ENCODE peak calls at places on chromosomes 2 and 18, in nine cellular contexts. One of them, this sample, is unnamed.

GRCh38 chr18:2573408-2573807 is 2.1 kb downstream of the NDC80 start:
- DNase-seq in Peyer's patch: no peak
- DNase-seq in right lobe of liver: no peak
- DNase-seq in thoracic aorta: no peak
- DNase-seq in CD4-positive, CD25-positive, alpha-beta regulatory T cell: no peak
- DNase-seq in MM.1S: no peak
- DNase-seq in transverse colon: no peak
- DNase-seq in sigmoid colon: no peak
- DNase-seq in left ventricle myocardium inferior: no peak
- DNase-seq in this sample: no peak

GRCh38 chr2:112140899-112141622 is 2.9 kb downstream of the FBLN7 start:
- DNase-seq in CD4-positive, CD25-positive, alpha-beta regulatory T cell: no peak
- DNase-seq in thoracic aorta: no peak
- DNase-seq in right lobe of liver: no peak
- DNase-seq in left ventricle myocardium inferior: no peak
- DNase-seq in MM.1S: no peak
- DNase-seq in sigmoid colon: no peak
- DNase-seq in transverse colon: no peak
- DNase-seq in Peyer's patch: no peak
- DNase-seq in this sample: no peak

GRCh38 chr2:18545384-18545783 is 15.1 kb downstream of the RDH14 start:
- DNase-seq in MM.1S: no peak
- DNase-seq in sigmoid colon: no peak
- DNase-seq in left ventricle myocardium inferior: no peak
- DNase-seq in transverse colon: no peak
- DNase-seq in thoracic aorta: no peak
- DNase-seq in right lobe of liver: no peak
- DNase-seq in CD4-positive, CD25-positive, alpha-beta regulatory T cell: no peak
- DNase-seq in Peyer's patch: no peak
- DNase-seq in this sample: no peak

GRCh38 chr2:182066439-182067061 is 80.9 kb downstream of the PPP1R1C start:
- DNase-seq in right lobe of liver: no peak
- DNase-seq in thoracic aorta: no peak
- DNase-seq in transverse colon: no peak
- DNase-seq in CD4-positive, CD25-positive, alpha-beta regulatory T cell: no peak
- DNase-seq in left ventricle myocardium inferior: no peak
- DNase-seq in sigmoid colon: no peak
- DNase-seq in Peyer's patch: no peak
- DNase-seq in MM.1S: no peak
- DNase-seq in this sample: peak; percentile 86

GRCh38 chr18:26082475-26082874 is 7.9 kb downstream of the SS18 start:
- DNase-seq in Peyer's patch: no peak
- DNase-seq in transverse colon: no peak
- DNase-seq in right lobe of liver: no peak
- DNase-seq in MM.1S: no peak
- DNase-seq in left ventricle myocardium inferior: no peak
- DNase-seq in CD4-positive, CD25-positive, alpha-beta regulatory T cell: no peak
- DNase-seq in sigmoid colon: no peak
- DNase-seq in thoracic aorta: no peak
- DNase-seq in this sample: no peak

GRCh38 chr2:168767258-168767657 is 35.2 kb upstream of the NOSTRIN start:
- DNase-seq in CD4-positive, CD25-positive, alpha-beta regulatory T cell: no peak
- DNase-seq in thoracic aorta: no peak
- DNase-seq in transverse colon: no peak
- DNase-seq in left ventricle myocardium inferior: no peak
- DNase-seq in right lobe of liver: no peak
- DNase-seq in sigmoid colon: no peak
- DNase-seq in Peyer's patch: no peak
- DNase-seq in MM.1S: no peak
- DNase-seq in this sample: no peak

GRCh38 chr2:17976871-17977746 is 98.6 kb downstream of the KCNS3 start:
- DNase-seq in right lobe of liver: no peak
- DNase-seq in Peyer's patch: no peak
- DNase-seq in thoracic aorta: peak; percentile 26
- DNase-seq in CD4-positive, CD25-positive, alpha-beta regulatory T cell: no peak
- DNase-seq in MM.1S: no peak
- DNase-seq in sigmoid colon: peak; percentile 86
- DNase-seq in transverse colon: peak; percentile 18
- DNase-seq in left ventricle myocardium inferior: peak; percentile 15
- DNase-seq in this sample: no peak

GRCh38 chr2:231300722-231301076 is 94.8 kb upstream of the B3GNT7 start:
- DNase-seq in CD4-positive, CD25-positive, alpha-beta regulatory T cell: no peak
- DNase-seq in transverse colon: no peak
- DNase-seq in MM.1S: no peak
- DNase-seq in sigmoid colon: no peak
- DNase-seq in Peyer's patch: no peak
- DNase-seq in left ventricle myocardium inferior: no peak
- DNase-seq in right lobe of liver: no peak
- DNase-seq in thoracic aorta: no peak
- DNase-seq in this sample: no peak

GRCh38 chr2:230893881-230894781 is 29.4 kb downstream of the ITM2C start:
- DNase-seq in sigmoid colon: peak; percentile 52
- DNase-seq in MM.1S: peak; percentile 59
- DNase-seq in transverse colon: peak; percentile 23
- DNase-seq in Peyer's patch: peak; percentile 69
- DNase-seq in thoracic aorta: no peak
- DNase-seq in left ventricle myocardium inferior: no peak
- DNase-seq in CD4-positive, CD25-positive, alpha-beta regulatory T cell: no peak
- DNase-seq in right lobe of liver: no peak
- DNase-seq in this sample: no peak

GRCh38 chr2:70094171-70094977 is 7.1 kb downstream of the PCBP1 start:
- DNase-seq in right lobe of liver: no peak
- DNase-seq in sigmoid colon: peak; percentile 44
- DNase-seq in CD4-positive, CD25-positive, alpha-beta regulatory T cell: no peak
- DNase-seq in MM.1S: no peak
- DNase-seq in left ventricle myocardium inferior: no peak
- DNase-seq in transverse colon: no peak
- DNase-seq in thoracic aorta: no peak
- DNase-seq in Peyer's patch: no peak
- DNase-seq in this sample: no peak

GRCh38 chr2:16475581-16475980 is 190.1 kb downstream of the CYRIA start:
- DNase-seq in Peyer's patch: no peak
- DNase-seq in right lobe of liver: no peak
- DNase-seq in thoracic aorta: no peak
- DNase-seq in left ventricle myocardium inferior: no peak
- DNase-seq in transverse colon: no peak
- DNase-seq in MM.1S: no peak
- DNase-seq in CD4-positive, CD25-positive, alpha-beta regulatory T cell: no peak
- DNase-seq in sigmoid colon: no peak
- DNase-seq in this sample: no peak

GRCh38 chr2:172102159-172102857 is 392 bp downstream of the DLX2 start:
- DNase-seq in right lobe of liver: no peak
- DNase-seq in sigmoid colon: peak; percentile 69
- DNase-seq in transverse colon: no peak
- DNase-seq in thoracic aorta: no peak
- DNase-seq in Peyer's patch: no peak
- DNase-seq in left ventricle myocardium inferior: no peak
- DNase-seq in MM.1S: no peak
- DNase-seq in CD4-positive, CD25-positive, alpha-beta regulatory T cell: no peak
- DNase-seq in this sample: peak; percentile 95

GRCh38 chr2:23404426-23404825 is 19.4 kb downstream of the KLHL29 start:
- DNase-seq in CD4-positive, CD25-positive, alpha-beta regulatory T cell: no peak
- DNase-seq in MM.1S: no peak
- DNase-seq in left ventricle myocardium inferior: no peak
- DNase-seq in Peyer's patch: peak; percentile 40
- DNase-seq in transverse colon: peak; percentile 71
- DNase-seq in right lobe of liver: no peak
- DNase-seq in thoracic aorta: no peak
- DNase-seq in sigmoid colon: peak; percentile 71
- DNase-seq in this sample: peak; percentile 92

GRCh38 chr18:70578480-70578879 is 289.6 kb downstream of the SOCS6 start:
- DNase-seq in CD4-positive, CD25-positive, alpha-beta regulatory T cell: no peak
- DNase-seq in thoracic aorta: no peak
- DNase-seq in Peyer's patch: no peak
- DNase-seq in transverse colon: no peak
- DNase-seq in right lobe of liver: no peak
- DNase-seq in left ventricle myocardium inferior: no peak
- DNase-seq in MM.1S: no peak
- DNase-seq in sigmoid colon: no peak
- DNase-seq in this sample: peak; percentile 32

GRCh38 chr18:70576281-70577022 is 287.6 kb downstream of the SOCS6 start:
- DNase-seq in sigmoid colon: no peak
- DNase-seq in transverse colon: no peak
- DNase-seq in MM.1S: no peak
- DNase-seq in CD4-positive, CD25-positive, alpha-beta regulatory T cell: no peak
- DNase-seq in thoracic aorta: no peak
- DNase-seq in Peyer's patch: no peak
- DNase-seq in right lobe of liver: no peak
- DNase-seq in left ventricle myocardium inferior: no peak
- DNase-seq in this sample: peak; percentile 86

DNA sequence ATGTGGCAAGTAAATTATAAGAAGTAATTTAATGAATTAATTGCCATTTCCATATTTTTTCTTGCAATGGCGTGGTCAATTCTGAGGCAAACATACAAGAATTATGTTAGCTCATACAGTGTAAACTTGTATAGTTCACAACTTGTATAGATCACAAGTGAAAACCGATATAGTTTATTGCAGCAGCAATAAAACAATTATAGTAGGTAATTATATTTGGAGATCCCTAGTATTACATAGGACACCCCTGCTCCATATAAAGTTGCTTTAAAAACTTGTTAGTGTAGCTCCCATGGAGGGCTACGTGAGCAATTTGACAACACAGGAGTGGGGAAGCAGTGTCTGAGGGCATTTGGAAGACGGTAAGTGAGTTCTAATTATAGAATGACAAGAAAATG is 288.2 kb downstream of the SOCS6 start:
- DNase-seq in CD4-positive, CD25-positive, alpha-beta regulatory T cell: no peak
- DNase-seq in sigmoid colon: no peak
- DNase-seq in Peyer's patch: no peak
- DNase-seq in right lobe of liver: no peak
- DNase-seq in thoracic aorta: no peak
- DNase-seq in left ventricle myocardium inferior: no peak
- DNase-seq in transverse colon: no peak
- DNase-seq in MM.1S: no peak
- DNase-seq in this sample: peak; percentile 33
- H3K9me3 ChIP-seq in CD4-positive, CD25-positive, alpha-beta regulatory T cell: no peaks in the 10 kb centered on the region
- H3K9me3 ChIP-seq in sigmoid colon: no peaks in the 10 kb centered on the region
- H3K9me3 ChIP-seq in Peyer's patch: no peaks in the 10 kb centered on the region
- H3K9me3 ChIP-seq in right lobe of liver: no peaks in the 10 kb centered on the region
- H3K9me3 ChIP-seq in thoracic aorta: no peaks in the 10 kb centered on the region
- H3K9me3 ChIP-seq in left ventricle myocardium inferior: peaks cover 10% of the 10 kb centered on the region
- H3K9me3 ChIP-seq in transverse colon: no peaks in the 10 kb centered on the region
- H3K9me3 ChIP-seq in MM.1S: no peaks in the 10 kb centered on the region
- H3K9me3 ChIP-seq in this sample: no peaks in the 10 kb centered on the region

GRCh38 chr2:20625920-20626697 is 24.8 kb downstream of the HS1BP3 start:
- DNase-seq in Peyer's patch: no peak
- DNase-seq in left ventricle myocardium inferior: peak; percentile 65
- DNase-seq in right lobe of liver: peak; percentile 25
- DNase-seq in MM.1S: no peak
- DNase-seq in CD4-positive, CD25-positive, alpha-beta regulatory T cell: no peak
- DNase-seq in thoracic aorta: no peak
- DNase-seq in transverse colon: no peak
- DNase-seq in sigmoid colon: peak; percentile 64
- DNase-seq in this sample: no peak

GRCh38 chr2:20624156-20624883 is 26.6 kb downstream of the HS1BP3 start:
- DNase-seq in left ventricle myocardium inferior: peak; percentile 12
- DNase-seq in sigmoid colon: peak; percentile 63
- DNase-seq in transverse colon: no peak
- DNase-seq in CD4-positive, CD25-positive, alpha-beta regulatory T cell: no peak
- DNase-seq in Peyer's patch: no peak
- DNase-seq in right lobe of liver: peak; percentile 8
- DNase-seq in MM.1S: no peak
- DNase-seq in thoracic aorta: no peak
- DNase-seq in this sample: no peak

GRCh38 chr2:20623741-20624155 is 27.1 kb downstream of the HS1BP3 start:
- DNase-seq in sigmoid colon: peak; percentile 58
- DNase-seq in MM.1S: no peak
- DNase-seq in CD4-positive, CD25-positive, alpha-beta regulatory T cell: no peak
- DNase-seq in transverse colon: no peak
- DNase-seq in thoracic aorta: no peak
- DNase-seq in Peyer's patch: no peak
- DNase-seq in right lobe of liver: peak; percentile 19
- DNase-seq in left ventricle myocardium inferior: peak; percentile 15
- DNase-seq in this sample: no peak

GRCh38 chr2:20625491-20625919 is 25.4 kb downstream of the HS1BP3 start:
- DNase-seq in transverse colon: no peak
- DNase-seq in sigmoid colon: peak; percentile 57
- DNase-seq in MM.1S: no peak
- DNase-seq in CD4-positive, CD25-positive, alpha-beta regulatory T cell: no peak
- DNase-seq in left ventricle myocardium inferior: peak; percentile 14
- DNase-seq in thoracic aorta: no peak
- DNase-seq in Peyer's patch: no peak
- DNase-seq in right lobe of liver: no peak
- DNase-seq in this sample: no peak

GRCh38 chr2:20624884-20625485 is 25.9 kb downstream of the HS1BP3 start:
- DNase-seq in right lobe of liver: peak; percentile 11
- DNase-seq in CD4-positive, CD25-positive, alpha-beta regulatory T cell: no peak
- DNase-seq in left ventricle myocardium inferior: peak; percentile 13
- DNase-seq in Peyer's patch: no peak
- DNase-seq in transverse colon: no peak
- DNase-seq in MM.1S: no peak
- DNase-seq in thoracic aorta: no peak
- DNase-seq in sigmoid colon: peak; percentile 61
- DNase-seq in this sample: no peak
- H3K27ac ChIP-seq in right lobe of liver: peak overlapping the region; percentile 0
- H3K27ac ChIP-seq in CD4-positive, CD25-positive, alpha-beta regulatory T cell: no peak overlapping the region
- H3K27ac ChIP-seq in left ventricle myocardium inferior: peak overlapping the region; percentile 95
- H3K27ac ChIP-seq in Peyer's patch: peak overlapping the region; percentile 10
- H3K27ac ChIP-seq in transverse colon: peak overlapping the region; percentile 43
- H3K27ac ChIP-seq in MM.1S: no peak overlapping the region
- H3K27ac ChIP-seq in thoracic aorta: peak overlapping the region; percentile 41
- H3K27ac ChIP-seq in sigmoid colon: peak overlapping the region; percentile 98
- H3K27ac ChIP-seq in this sample: no peak overlapping the region

DNA sequence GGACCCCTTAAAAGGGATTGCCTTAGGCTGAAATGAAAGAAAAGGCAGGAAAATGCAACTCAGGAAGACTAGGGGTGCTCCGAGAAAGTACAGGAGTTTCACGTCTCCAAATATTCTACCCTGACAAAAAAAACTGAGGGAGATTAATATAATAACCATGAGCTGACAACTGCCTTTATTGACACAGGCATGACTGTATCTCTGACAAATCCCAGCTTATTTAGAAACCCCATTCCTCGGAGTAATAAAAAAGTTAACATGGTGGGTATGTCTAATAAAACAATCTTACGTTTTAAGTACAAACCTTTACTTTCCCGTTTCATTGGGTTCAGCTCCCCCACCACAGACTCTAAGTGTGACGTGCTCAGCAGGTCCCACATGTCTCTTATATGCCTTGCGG is 7.9 kb upstream of the RBFA start:
- DNase-seq in transverse colon: no peak
- DNase-seq in CD4-positive, CD25-positive, alpha-beta regulatory T cell: no peak
- DNase-seq in Peyer's patch: no peak
- DNase-seq in left ventricle myocardium inferior: no peak
- DNase-seq in thoracic aorta: no peak
- DNase-seq in MM.1S: no peak
- DNase-seq in sigmoid colon: no peak
- DNase-seq in right lobe of liver: no peak
- DNase-seq in this sample: no peak
- H3K9me3 ChIP-seq in transverse colon: peaks cover 49% of the 10 kb centered on the region
- H3K9me3 ChIP-seq in CD4-positive, CD25-positive, alpha-beta regulatory T cell: peaks cover 49% of the 10 kb centered on the region
- H3K9me3 ChIP-seq in Peyer's patch: no peaks in the 10 kb centered on the region
- H3K9me3 ChIP-seq in left ventricle myocardium inferior: peaks cover 80% of the 10 kb centered on the region
- H3K9me3 ChIP-seq in thoracic aorta: peaks cover 56% of the 10 kb centered on the region
- H3K9me3 ChIP-seq in MM.1S: no peaks in the 10 kb centered on the region
- H3K9me3 ChIP-seq in sigmoid colon: peaks cover 41% of the 10 kb centered on the region
- H3K9me3 ChIP-seq in right lobe of liver: no peaks in the 10 kb centered on the region
- H3K9me3 ChIP-seq in this sample: peaks cover 47% of the 10 kb centered on the region

DNA sequence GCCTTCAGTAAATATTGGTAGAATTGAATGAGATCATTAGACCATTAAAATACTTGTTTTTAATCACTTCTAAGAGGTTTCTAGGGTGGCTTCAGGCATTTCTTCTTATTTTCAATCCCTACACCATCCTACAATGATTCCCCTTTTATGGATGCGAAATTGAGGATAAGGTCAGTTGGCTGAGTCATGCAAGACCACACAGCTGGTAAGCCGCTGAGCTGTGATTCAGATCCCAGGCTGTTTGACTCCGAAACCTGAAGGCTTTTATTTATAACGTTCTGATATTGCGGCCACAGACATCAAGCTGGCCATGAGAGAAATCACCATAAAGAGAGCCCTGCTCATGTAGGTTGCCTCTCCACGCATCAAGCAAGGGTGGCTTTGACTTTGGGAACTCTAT is 133.4 kb downstream of the VAPA start:
- DNase-seq in thoracic aorta: no peak
- DNase-seq in MM.1S: no peak
- DNase-seq in Peyer's patch: no peak
- DNase-seq in transverse colon: no peak
- DNase-seq in CD4-positive, CD25-positive, alpha-beta regulatory T cell: no peak
- DNase-seq in sigmoid colon: no peak
- DNase-seq in right lobe of liver: no peak
- DNase-seq in left ventricle myocardium inferior: no peak
- DNase-seq in this sample: no peak
- H3K27ac ChIP-seq in thoracic aorta: no peak overlapping the region
- H3K27ac ChIP-seq in MM.1S: no peak overlapping the region
- H3K27ac ChIP-seq in Peyer's patch: no peak overlapping the region
- H3K27ac ChIP-seq in transverse colon: peak overlapping the region; percentile 68
- H3K27ac ChIP-seq in CD4-positive, CD25-positive, alpha-beta regulatory T cell: no peak overlapping the region
- H3K27ac ChIP-seq in sigmoid colon: no peak overlapping the region
- H3K27ac ChIP-seq in right lobe of liver: no peak overlapping the region
- H3K27ac ChIP-seq in left ventricle myocardium inferior: peak overlapping the region; percentile 52
- H3K27ac ChIP-seq in this sample: no peak overlapping the region

This sample was measured in A673.